ENCODE peak calls at places on chromosomes 2 and 18, in six cellular contexts. One of them, this sample, is unnamed.
A peak's percentile ranks its signal among the peaks of the same experiment; 100 is the strongest.

GRCh38 chr2:239461551-239462515 is 61.0 kb upstream of the HDAC4 start:
- DNase-seq in progenitor cell of endocrine pancreas: peak; percentile 7
- DNase-seq in amniotic stem cell: no peak
- DNase-seq in NCI-H2107: no peak
- DNase-seq in left cardiac atrium: peak; percentile 7
- DNase-seq in DMS153: no peak
- DNase-seq in this sample: no peak

GRCh38 chr2:55010149-55010591 is 40.1 kb downstream of the RTN4 start:
- DNase-seq in NCI-H2107: no peak
- DNase-seq in progenitor cell of endocrine pancreas: no peak
- DNase-seq in DMS153: no peak
- DNase-seq in amniotic stem cell: no peak
- DNase-seq in left cardiac atrium: peak; percentile 27
- DNase-seq in this sample: no peak

GRCh38 chr2:222024934-222025890 is 273.6 kb downstream of the PAX3 start:
- DNase-seq in DMS153: no peak
- DNase-seq in amniotic stem cell: peak; percentile 4
- DNase-seq in NCI-H2107: no peak
- DNase-seq in left cardiac atrium: no peak
- DNase-seq in progenitor cell of endocrine pancreas: no peak
- DNase-seq in this sample: peak; percentile 64

GRCh38 chr2:43542285-43542933 is 53.4 kb downstream of the THADA start:
- DNase-seq in DMS153: no peak
- DNase-seq in NCI-H2107: no peak
- DNase-seq in amniotic stem cell: peak; percentile 6
- DNase-seq in left cardiac atrium: no peak
- DNase-seq in progenitor cell of endocrine pancreas: no peak
- DNase-seq in this sample: no peak

GRCh38 chr2:222440670-222441422 is 16.5 kb downstream of the SGPP2 start:
- DNase-seq in DMS153: no peak
- DNase-seq in amniotic stem cell: no peak
- DNase-seq in left cardiac atrium: no peak
- DNase-seq in NCI-H2107: no peak
- DNase-seq in progenitor cell of endocrine pancreas: no peak
- DNase-seq in this sample: no peak

GRCh38 chr2:134433934-134434333 is 180.1 kb downstream of the MGAT5 start:
- DNase-seq in progenitor cell of endocrine pancreas: no peak
- DNase-seq in DMS153: no peak
- DNase-seq in NCI-H2107: no peak
- DNase-seq in amniotic stem cell: no peak
- DNase-seq in left cardiac atrium: no peak
- DNase-seq in this sample: no peak

GRCh38 chr2:7707723-7708122 is 790.5 kb downstream of the RNF144A start:
- DNase-seq in progenitor cell of endocrine pancreas: no peak
- DNase-seq in NCI-H2107: no peak
- DNase-seq in amniotic stem cell: peak; percentile 54
- DNase-seq in DMS153: no peak
- DNase-seq in left cardiac atrium: no peak
- DNase-seq in this sample: no peak

GRCh38 chr2:100321181-100321880 is 970 bp downstream of the LONRF2 start:
- DNase-seq in NCI-H2107: peak; percentile 11
- DNase-seq in progenitor cell of endocrine pancreas: peak; percentile 67
- DNase-seq in amniotic stem cell: no peak
- DNase-seq in DMS153: peak; percentile 37
- DNase-seq in left cardiac atrium: peak; percentile 34
- DNase-seq in this sample: peak; percentile 27

GRCh38 chr2:170503971-170504819 is 210.9 kb upstream of the SP5 start:
- DNase-seq in amniotic stem cell: no peak
- DNase-seq in left cardiac atrium: no peak
- DNase-seq in progenitor cell of endocrine pancreas: no peak
- DNase-seq in NCI-H2107: no peak
- DNase-seq in DMS153: no peak
- DNase-seq in this sample: no peak

GRCh38 chr2:147511491-147511948 is 333.3 kb upstream of the ACVR2A start:
- DNase-seq in progenitor cell of endocrine pancreas: no peak
- DNase-seq in NCI-H2107: peak; percentile 30
- DNase-seq in DMS153: no peak
- DNase-seq in amniotic stem cell: no peak
- DNase-seq in left cardiac atrium: peak; percentile 44
- DNase-seq in this sample: no peak

GRCh38 chr2:22301251-22301650 is 1083.7 kb upstream of the KLHL29 start:
- DNase-seq in progenitor cell of endocrine pancreas: no peak
- DNase-seq in left cardiac atrium: no peak
- DNase-seq in NCI-H2107: no peak
- DNase-seq in DMS153: no peak
- DNase-seq in amniotic stem cell: no peak
- DNase-seq in this sample: no peak

GRCh38 chr2:32825291-32825712 is 121.5 kb upstream of the LTBP1 start:
- DNase-seq in amniotic stem cell: no peak
- DNase-seq in progenitor cell of endocrine pancreas: no peak
- DNase-seq in NCI-H2107: no peak
- DNase-seq in DMS153: no peak
- DNase-seq in left cardiac atrium: peak; percentile 67
- DNase-seq in this sample: no peak

GRCh38 chr2:37425408-37425807 is 81.0 kb downstream of the QPCT start:
- DNase-seq in amniotic stem cell: no peak
- DNase-seq in NCI-H2107: no peak
- DNase-seq in DMS153: no peak
- DNase-seq in left cardiac atrium: no peak
- DNase-seq in progenitor cell of endocrine pancreas: no peak
- DNase-seq in this sample: no peak

GRCh38 chr2:220068877-220069276 is 441.4 kb downstream of the SLC4A3 start:
- DNase-seq in progenitor cell of endocrine pancreas: no peak
- DNase-seq in left cardiac atrium: no peak
- DNase-seq in NCI-H2107: no peak
- DNase-seq in amniotic stem cell: no peak
- DNase-seq in DMS153: no peak
- DNase-seq in this sample: no peak

GRCh38 chr2:193518061-193518817 is 1323.5 kb upstream of the TMEFF2 start:
- DNase-seq in progenitor cell of endocrine pancreas: no peak
- DNase-seq in DMS153: no peak
- DNase-seq in NCI-H2107: no peak
- DNase-seq in left cardiac atrium: no peak
- DNase-seq in amniotic stem cell: peak; percentile 14
- DNase-seq in this sample: no peak

GRCh38 chr2:151297882-151298281 is 8.4 kb upstream of the NMI start:
- DNase-seq in left cardiac atrium: no peak
- DNase-seq in amniotic stem cell: no peak
- DNase-seq in NCI-H2107: no peak
- DNase-seq in progenitor cell of endocrine pancreas: no peak
- DNase-seq in DMS153: no peak
- DNase-seq in this sample: no peak

GRCh38 chr2:156826342-156826933 is 390.3 kb downstream of the GPD2 start:
- DNase-seq in progenitor cell of endocrine pancreas: no peak
- DNase-seq in left cardiac atrium: no peak
- DNase-seq in amniotic stem cell: no peak
- DNase-seq in DMS153: no peak
- DNase-seq in NCI-H2107: no peak
- DNase-seq in this sample: no peak

GRCh38 chr2:1664698-1665097 is 79.6 kb downstream of the PXDN start:
- DNase-seq in progenitor cell of endocrine pancreas: no peak
- DNase-seq in amniotic stem cell: no peak
- DNase-seq in DMS153: no peak
- DNase-seq in left cardiac atrium: no peak
- DNase-seq in NCI-H2107: no peak
- DNase-seq in this sample: no peak

GRCh38 chr2:157420771-157421323 is 23.0 kb downstream of the CYTIP start:
- DNase-seq in amniotic stem cell: no peak
- DNase-seq in DMS153: no peak
- DNase-seq in NCI-H2107: no peak
- DNase-seq in progenitor cell of endocrine pancreas: no peak
- DNase-seq in left cardiac atrium: no peak
- DNase-seq in this sample: no peak

GRCh38 chr18:22538463-22538862 is 120.7 kb upstream of the CTAGE1 start:
- DNase-seq in DMS153: no peak
- DNase-seq in amniotic stem cell: no peak
- DNase-seq in NCI-H2107: no peak
- DNase-seq in left cardiac atrium: no peak
- DNase-seq in progenitor cell of endocrine pancreas: no peak
- DNase-seq in this sample: no peak

GRCh38 chr18:13568443-13569392 is 157.6 kb downstream of the FAM210A start:
- DNase-seq in progenitor cell of endocrine pancreas: no peak
- DNase-seq in DMS153: no peak
- DNase-seq in NCI-H2107: no peak
- DNase-seq in amniotic stem cell: no peak
- DNase-seq in left cardiac atrium: no peak
- DNase-seq in this sample: no peak

GRCh38 chr2:232418466-232419244 is 12.0 kb downstream of the ALPG start:
- DNase-seq in left cardiac atrium: no peak
- DNase-seq in amniotic stem cell: no peak
- DNase-seq in DMS153: no peak
- DNase-seq in progenitor cell of endocrine pancreas: no peak
- DNase-seq in NCI-H2107: no peak
- DNase-seq in this sample: peak; percentile 35

GRCh38 chr18:80179857-80180558 is 67.3 kb downstream of the PARD6G start:
- DNase-seq in progenitor cell of endocrine pancreas: no peak
- DNase-seq in DMS153: peak; percentile 54
- DNase-seq in amniotic stem cell: no peak
- DNase-seq in NCI-H2107: peak; percentile 30
- DNase-seq in left cardiac atrium: no peak
- DNase-seq in this sample: no peak

GRCh38 chr2:241810304-241811208 is 1.6 kb downstream of the NEU4 start:
- DNase-seq in left cardiac atrium: peak; percentile 37
- DNase-seq in progenitor cell of endocrine pancreas: no peak
- DNase-seq in amniotic stem cell: no peak
- DNase-seq in NCI-H2107: no peak
- DNase-seq in DMS153: no peak
- DNase-seq in this sample: no peak

GRCh38 chr2:108492364-108492763 is 41.9 kb upstream of the LIMS1 start:
- DNase-seq in NCI-H2107: no peak
- DNase-seq in amniotic stem cell: peak; percentile 53
- DNase-seq in progenitor cell of endocrine pancreas: no peak
- DNase-seq in DMS153: no peak
- DNase-seq in left cardiac atrium: no peak
- DNase-seq in this sample: no peak

GRCh38 chr2:85537600-85538506 is 1.1 kb upstream of the MAT2A start:
- DNase-seq in DMS153: peak; percentile 56
- DNase-seq in amniotic stem cell: no peak
- DNase-seq in NCI-H2107: no peak
- DNase-seq in left cardiac atrium: peak; percentile 65
- DNase-seq in progenitor cell of endocrine pancreas: peak; percentile 41
- DNase-seq in this sample: peak; percentile 40

GRCh38 chr2:120935339-120936313 is 200.0 kb downstream of the GLI2 start:
- DNase-seq in amniotic stem cell: peak; percentile 34
- DNase-seq in left cardiac atrium: no peak
- DNase-seq in DMS153: no peak
- DNase-seq in progenitor cell of endocrine pancreas: peak; percentile 30
- DNase-seq in NCI-H2107: no peak
- DNase-seq in this sample: no peak

GRCh38 chr2:27303093-27304025 is 4.9 kb downstream of the UCN start:
- DNase-seq in DMS153: peak; percentile 78
- DNase-seq in left cardiac atrium: peak; percentile 40
- DNase-seq in progenitor cell of endocrine pancreas: no peak
- DNase-seq in amniotic stem cell: peak; percentile 73
- DNase-seq in NCI-H2107: peak; percentile 74
- DNase-seq in this sample: peak; percentile 58

This sample was measured in NCI-H748 treated with DMSO at 0.1 percent for 48 hours.